ENCODE peak calls at places on chromosomes 6 and 20, in four cellular contexts. One of them, this sample, is unnamed. For H3K4me1, the result is how much of the 10 kb centered on the place peaks cover.

GRCh38 chr6:39824030-39824926 is 32.1 kb downstream of the DAAM2 start:
- DNase-seq in heart right ventricle: no peak
- DNase-seq in CD8-positive, alpha-beta T cell: no peak
- DNase-seq in testis: peak
- DNase-seq in this sample: no peak

GRCh38 chr20:59624401-59624800 is 20.1 kb downstream of the PHACTR3 start:
- DNase-seq in CD8-positive, alpha-beta T cell: no peak
- DNase-seq in testis: no peak
- DNase-seq in heart right ventricle: no peak
- DNase-seq in this sample: no peak

GRCh38 chr6:91713911-91714310 is 1127.0 kb upstream of the MAP3K7 start:
- DNase-seq in testis: no peak
- DNase-seq in heart right ventricle: no peak
- DNase-seq in CD8-positive, alpha-beta T cell: no peak
- DNase-seq in this sample: no peak

GRCh38 chr6:16470502-16471221 is 232.3 kb downstream of the GMPR start:
- DNase-seq in testis: no peak
- DNase-seq in heart right ventricle: no peak
- DNase-seq in CD8-positive, alpha-beta T cell: no peak
- DNase-seq in this sample: no peak

GRCh38 chr6:105485456-105485855 is 82.6 kb upstream of the PREP start:
- DNase-seq in CD8-positive, alpha-beta T cell: no peak
- DNase-seq in heart right ventricle: no peak
- DNase-seq in testis: no peak
- DNase-seq in this sample: no peak

GRCh38 chr6:37099442-37099841 is 70.5 kb upstream of the PIM1 start:
- DNase-seq in heart right ventricle: no peak
- DNase-seq in CD8-positive, alpha-beta T cell: no peak
- DNase-seq in testis: no peak
- DNase-seq in this sample: no peak

GRCh38 chr6:14129572-14129971 is 12.0 kb downstream of the CD83 start:
- DNase-seq in testis: peak
- DNase-seq in CD8-positive, alpha-beta T cell: no peak
- DNase-seq in heart right ventricle: peak
- DNase-seq in this sample: peak

GRCh38 chr6:77136086-77136485 is 327.2 kb downstream of the HTR1B start:
- DNase-seq in CD8-positive, alpha-beta T cell: no peak
- DNase-seq in heart right ventricle: no peak
- DNase-seq in testis: no peak
- DNase-seq in this sample: no peak

GRCh38 chr20:58228484-58229197 is at the start of gene ANKRD60:
- DNase-seq in heart right ventricle: no peak
- DNase-seq in CD8-positive, alpha-beta T cell: peak
- DNase-seq in testis: peak
- DNase-seq in this sample: peak

GRCh38 chr6:32637219-32637880 is at the start of gene HLA-DQA1:
- DNase-seq in testis: peak
- DNase-seq in heart right ventricle: peak
- DNase-seq in CD8-positive, alpha-beta T cell: no peak
- DNase-seq in this sample: no peak

GRCh38 chr6:168605964-168606363 is 165.0 kb downstream of the SMOC2 start:
- DNase-seq in CD8-positive, alpha-beta T cell: no peak
- DNase-seq in heart right ventricle: no peak
- DNase-seq in testis: peak
- DNase-seq in this sample: no peak

GRCh38 chr20:18224968-18225568 is 63.3 kb upstream of the ZNF133 start:
- DNase-seq in heart right ventricle: peak
- DNase-seq in testis: peak
- DNase-seq in CD8-positive, alpha-beta T cell: no peak
- DNase-seq in this sample: no peak

GRCh38 chr6:33610779-33611421 is 10.2 kb upstream of the ITPR3 start:
- DNase-seq in testis: peak
- DNase-seq in CD8-positive, alpha-beta T cell: no peak
- DNase-seq in heart right ventricle: peak
- DNase-seq in this sample: no peak

DNA sequence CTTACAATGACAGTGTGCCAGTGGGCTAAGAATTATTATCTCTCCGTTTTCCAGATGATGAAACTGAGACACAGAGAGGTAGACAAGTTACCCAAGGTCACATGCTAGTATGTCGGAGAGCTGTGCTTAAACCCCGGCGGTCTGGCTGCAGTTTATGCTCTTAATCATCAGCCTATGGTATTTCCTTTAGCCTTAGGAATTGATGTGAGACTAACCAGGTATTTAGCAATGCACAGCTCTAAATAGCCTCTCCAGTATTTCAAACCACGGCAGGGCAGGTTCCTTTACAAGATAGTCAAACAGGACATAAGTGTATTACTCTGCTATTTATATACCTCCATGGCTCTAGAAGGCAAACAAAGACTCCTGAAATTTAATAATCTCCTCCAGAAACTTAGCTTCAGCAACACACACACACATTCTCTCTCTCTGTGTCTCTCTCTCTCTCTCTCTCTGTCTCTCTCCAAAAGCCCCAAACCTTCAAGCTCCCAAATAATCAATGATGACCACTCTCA is 142.0 kb upstream of the ZNF217 start:
- DNase-seq in testis: no peak
- DNase-seq in CD8-positive, alpha-beta T cell: no peak
- DNase-seq in heart right ventricle: no peak
- DNase-seq in this sample: no peak
- H3K4me1 ChIP-seq in testis: under half
- H3K4me1 ChIP-seq in CD8-positive, alpha-beta T cell: under half
- H3K4me1 ChIP-seq in heart right ventricle: under half
- H3K4me1 ChIP-seq in this sample: under half

DNA sequence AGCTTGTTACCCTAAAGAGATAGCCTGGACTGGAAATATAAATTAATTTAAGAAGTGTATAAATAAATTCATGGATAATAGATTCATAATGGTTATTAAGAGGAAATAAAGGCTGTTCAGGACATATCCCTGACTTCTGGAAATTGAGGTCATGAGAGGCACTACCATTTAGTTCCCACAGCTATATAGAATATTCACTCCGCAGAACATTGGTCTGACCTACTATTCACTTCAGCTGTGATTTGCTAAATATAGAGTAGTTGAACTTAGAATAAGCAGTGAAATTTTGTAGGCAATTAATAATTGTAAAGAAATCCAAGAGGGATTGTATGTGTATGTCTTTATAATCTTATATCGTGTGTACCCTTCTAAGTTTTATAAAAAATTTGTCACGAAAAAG is 112.8 kb downstream of the ARID1B start:
- DNase-seq in heart right ventricle: no peak
- DNase-seq in testis: no peak
- DNase-seq in CD8-positive, alpha-beta T cell: no peak
- DNase-seq in this sample: no peak
- H3K27ac ChIP-seq in heart right ventricle: no peak
- H3K27ac ChIP-seq in testis: no peak
- H3K27ac ChIP-seq in CD8-positive, alpha-beta T cell: no peak
- H3K27ac ChIP-seq in this sample: no peak

GRCh38 chr20:23638309-23638708 is 554 bp upstream of the CST3 start:
- DNase-seq in heart right ventricle: no peak
- DNase-seq in CD8-positive, alpha-beta T cell: no peak
- DNase-seq in testis: no peak
- DNase-seq in this sample: no peak
- H3K4me1 ChIP-seq in heart right ventricle: half or more
- H3K4me1 ChIP-seq in CD8-positive, alpha-beta T cell: under half
- H3K4me1 ChIP-seq in testis: under half
- H3K4me1 ChIP-seq in this sample: under half

GRCh38 chr6:26269406-26270120 is 95.4 kb upstream of the BTN3A2 start:
- DNase-seq in CD8-positive, alpha-beta T cell: no peak
- DNase-seq in testis: no peak
- DNase-seq in heart right ventricle: no peak
- DNase-seq in this sample: no peak
- H3K27ac ChIP-seq in CD8-positive, alpha-beta T cell: no peak
- H3K27ac ChIP-seq in testis: no peak
- H3K27ac ChIP-seq in heart right ventricle: no peak
- H3K27ac ChIP-seq in this sample: no peak

GRCh38 chr6:3260296-3260695 is 1.5 kb downstream of the PSMG4 start:
- DNase-seq in testis: no peak
- DNase-seq in heart right ventricle: no peak
- DNase-seq in CD8-positive, alpha-beta T cell: no peak
- DNase-seq in this sample: no peak
- H3K4me1 ChIP-seq in testis: under half
- H3K4me1 ChIP-seq in heart right ventricle: under half
- H3K4me1 ChIP-seq in CD8-positive, alpha-beta T cell: under half
- H3K4me1 ChIP-seq in this sample: under half

GRCh38 chr20:35049776-35050352 is 42.7 kb downstream of the TRPC4AP start:
- DNase-seq in CD8-positive, alpha-beta T cell: no peak
- DNase-seq in heart right ventricle: no peak
- DNase-seq in testis: no peak
- DNase-seq in this sample: no peak

GRCh38 chr20:35048739-35049138 is 43.9 kb downstream of the TRPC4AP start:
- DNase-seq in heart right ventricle: no peak
- DNase-seq in CD8-positive, alpha-beta T cell: no peak
- DNase-seq in testis: peak
- DNase-seq in this sample: no peak
- H3K27ac ChIP-seq in heart right ventricle: no peak
- H3K27ac ChIP-seq in CD8-positive, alpha-beta T cell: no peak
- H3K27ac ChIP-seq in testis: no peak
- H3K27ac ChIP-seq in this sample: no peak

This sample was measured in naive thymus-derived CD4-positive, alpha-beta T cell.